ENCODE peak calls at places on chromosome 16, in ten cellular contexts. One of them, this sample, is unnamed.

GRCh38 chr16:79097090-79097489 is 503.4 kb downstream of the MAF start:
- DNase-seq in dorsolateral prefrontal cortex: no peak
- DNase-seq in PC-9: no peak
- DNase-seq in right cardiac atrium: no peak
- DNase-seq in effector memory CD4-positive, alpha-beta T cell: no peak
- DNase-seq in cardiac muscle cell: no peak
- DNase-seq in OCI-LY7: no peak
- DNase-seq in DND-41: no peak
- DNase-seq in epithelial cell of esophagus: no peak
- DNase-seq in adrenal gland: no peak
- DNase-seq in this sample: no peak

GRCh38 chr16:49826515-49826914 is 29.4 kb downstream of the ZNF423 start:
- DNase-seq in DND-41: no peak
- DNase-seq in epithelial cell of esophagus: no peak
- DNase-seq in cardiac muscle cell: no peak
- DNase-seq in OCI-LY7: no peak
- DNase-seq in right cardiac atrium: no peak
- DNase-seq in PC-9: no peak
- DNase-seq in effector memory CD4-positive, alpha-beta T cell: no peak
- DNase-seq in adrenal gland: no peak
- DNase-seq in dorsolateral prefrontal cortex: no peak
- DNase-seq in this sample: no peak

GRCh38 chr16:83727018-83727417 is 80.8 kb upstream of the HSBP1 start:
- DNase-seq in DND-41: no peak
- DNase-seq in PC-9: no peak
- DNase-seq in dorsolateral prefrontal cortex: no peak
- DNase-seq in adrenal gland: no peak
- DNase-seq in effector memory CD4-positive, alpha-beta T cell: no peak
- DNase-seq in OCI-LY7: no peak
- DNase-seq in right cardiac atrium: no peak
- DNase-seq in epithelial cell of esophagus: no peak
- DNase-seq in cardiac muscle cell: peak
- DNase-seq in this sample: no peak

GRCh38 chr16:12588510-12588909 is 215.2 kb downstream of the CPPED1 start:
- DNase-seq in cardiac muscle cell: no peak
- DNase-seq in epithelial cell of esophagus: no peak
- DNase-seq in PC-9: no peak
- DNase-seq in adrenal gland: no peak
- DNase-seq in effector memory CD4-positive, alpha-beta T cell: no peak
- DNase-seq in OCI-LY7: no peak
- DNase-seq in DND-41: no peak
- DNase-seq in right cardiac atrium: no peak
- DNase-seq in dorsolateral prefrontal cortex: no peak
- DNase-seq in this sample: no peak

GRCh38 chr16:19864566-19864965 is 20.1 kb downstream of the GPRC5B start:
- DNase-seq in dorsolateral prefrontal cortex: no peak
- DNase-seq in DND-41: no peak
- DNase-seq in effector memory CD4-positive, alpha-beta T cell: no peak
- DNase-seq in cardiac muscle cell: no peak
- DNase-seq in PC-9: no peak
- DNase-seq in OCI-LY7: no peak
- DNase-seq in right cardiac atrium: peak
- DNase-seq in adrenal gland: no peak
- DNase-seq in epithelial cell of esophagus: no peak
- DNase-seq in this sample: no peak

GRCh38 chr16:24540575-24541240 is 1.3 kb downstream of the RBBP6 start:
- DNase-seq in DND-41: peak
- DNase-seq in effector memory CD4-positive, alpha-beta T cell: no peak
- DNase-seq in PC-9: no peak
- DNase-seq in cardiac muscle cell: peak
- DNase-seq in epithelial cell of esophagus: peak
- DNase-seq in adrenal gland: no peak
- DNase-seq in right cardiac atrium: no peak
- DNase-seq in OCI-LY7: peak
- DNase-seq in dorsolateral prefrontal cortex: no peak
- DNase-seq in this sample: peak

GRCh38 chr16:17396762-17397498 is 73.8 kb downstream of the XYLT1 start:
- DNase-seq in dorsolateral prefrontal cortex: no peak
- DNase-seq in right cardiac atrium: peak
- DNase-seq in cardiac muscle cell: peak
- DNase-seq in PC-9: no peak
- DNase-seq in effector memory CD4-positive, alpha-beta T cell: peak
- DNase-seq in DND-41: no peak
- DNase-seq in OCI-LY7: no peak
- DNase-seq in adrenal gland: peak
- DNase-seq in epithelial cell of esophagus: no peak
- DNase-seq in this sample: no peak

GRCh38 chr16:27470567-27471431 is 68.8 kb downstream of the IL21R start:
- DNase-seq in cardiac muscle cell: peak
- DNase-seq in effector memory CD4-positive, alpha-beta T cell: no peak
- DNase-seq in epithelial cell of esophagus: no peak
- DNase-seq in adrenal gland: peak
- DNase-seq in DND-41: no peak
- DNase-seq in PC-9: no peak
- DNase-seq in OCI-LY7: no peak
- DNase-seq in right cardiac atrium: peak
- DNase-seq in dorsolateral prefrontal cortex: no peak
- DNase-seq in this sample: no peak

GRCh38 chr16:77881355-77882003 is 93.1 kb downstream of the VAT1L start:
- DNase-seq in OCI-LY7: no peak
- DNase-seq in cardiac muscle cell: no peak
- DNase-seq in right cardiac atrium: no peak
- DNase-seq in effector memory CD4-positive, alpha-beta T cell: no peak
- DNase-seq in adrenal gland: no peak
- DNase-seq in dorsolateral prefrontal cortex: no peak
- DNase-seq in epithelial cell of esophagus: no peak
- DNase-seq in PC-9: no peak
- DNase-seq in DND-41: no peak
- DNase-seq in this sample: no peak

GRCh38 chr16:51155199-51155607 is 4.1 kb upstream of the SALL1 start:
- DNase-seq in cardiac muscle cell: no peak
- DNase-seq in PC-9: no peak
- DNase-seq in dorsolateral prefrontal cortex: no peak
- DNase-seq in effector memory CD4-positive, alpha-beta T cell: no peak
- DNase-seq in OCI-LY7: no peak
- DNase-seq in epithelial cell of esophagus: no peak
- DNase-seq in DND-41: no peak
- DNase-seq in adrenal gland: no peak
- DNase-seq in right cardiac atrium: peak
- DNase-seq in this sample: no peak

GRCh38 chr16:82748026-82748425 is 121.3 kb downstream of the CDH13 start:
- DNase-seq in PC-9: no peak
- DNase-seq in adrenal gland: peak
- DNase-seq in cardiac muscle cell: peak
- DNase-seq in dorsolateral prefrontal cortex: no peak
- DNase-seq in right cardiac atrium: peak
- DNase-seq in OCI-LY7: no peak
- DNase-seq in effector memory CD4-positive, alpha-beta T cell: no peak
- DNase-seq in DND-41: no peak
- DNase-seq in epithelial cell of esophagus: no peak
- DNase-seq in this sample: no peak

GRCh38 chr16:8567355-8568230 is 22.7 kb downstream of the TMEM114 start:
- DNase-seq in dorsolateral prefrontal cortex: peak
- DNase-seq in right cardiac atrium: peak
- DNase-seq in OCI-LY7: peak
- DNase-seq in effector memory CD4-positive, alpha-beta T cell: peak
- DNase-seq in epithelial cell of esophagus: peak
- DNase-seq in PC-9: peak
- DNase-seq in cardiac muscle cell: peak
- DNase-seq in DND-41: peak
- DNase-seq in adrenal gland: peak
- DNase-seq in this sample: peak

GRCh38 chr16:19748389-19749110 is 30.5 kb downstream of the IQCK start:
- DNase-seq in epithelial cell of esophagus: peak
- DNase-seq in OCI-LY7: no peak
- DNase-seq in dorsolateral prefrontal cortex: no peak
- DNase-seq in adrenal gland: no peak
- DNase-seq in effector memory CD4-positive, alpha-beta T cell: no peak
- DNase-seq in cardiac muscle cell: no peak
- DNase-seq in DND-41: no peak
- DNase-seq in PC-9: peak
- DNase-seq in right cardiac atrium: no peak
- DNase-seq in this sample: no peak

GRCh38 chr16:58797137-58797801 is 63.2 kb upstream of the GOT2 start:
- DNase-seq in epithelial cell of esophagus: no peak
- DNase-seq in OCI-LY7: no peak
- DNase-seq in adrenal gland: no peak
- DNase-seq in dorsolateral prefrontal cortex: no peak
- DNase-seq in effector memory CD4-positive, alpha-beta T cell: no peak
- DNase-seq in right cardiac atrium: no peak
- DNase-seq in PC-9: no peak
- DNase-seq in DND-41: no peak
- DNase-seq in cardiac muscle cell: no peak
- DNase-seq in this sample: no peak

GRCh38 chr16:58792188-58792587 is 58.1 kb upstream of the GOT2 start:
- DNase-seq in effector memory CD4-positive, alpha-beta T cell: no peak
- DNase-seq in adrenal gland: no peak
- DNase-seq in DND-41: no peak
- DNase-seq in dorsolateral prefrontal cortex: no peak
- DNase-seq in OCI-LY7: no peak
- DNase-seq in right cardiac atrium: no peak
- DNase-seq in epithelial cell of esophagus: no peak
- DNase-seq in cardiac muscle cell: no peak
- DNase-seq in PC-9: no peak
- DNase-seq in this sample: no peak
- H3K4me3 ChIP-seq in effector memory CD4-positive, alpha-beta T cell: no peak
- H3K4me3 ChIP-seq in adrenal gland: no peak
- H3K4me3 ChIP-seq in DND-41: no peak
- H3K4me3 ChIP-seq in dorsolateral prefrontal cortex: no peak
- H3K4me3 ChIP-seq in OCI-LY7: no peak
- H3K4me3 ChIP-seq in right cardiac atrium: no peak
- H3K4me3 ChIP-seq in epithelial cell of esophagus: no peak
- H3K4me3 ChIP-seq in cardiac muscle cell: no peak
- H3K4me3 ChIP-seq in PC-9: no peak
- H3K4me3 ChIP-seq in this sample: no peak

GRCh38 chr16:3577302-3577752 is at the start of gene NLRC3:
- DNase-seq in OCI-LY7: peak
- DNase-seq in dorsolateral prefrontal cortex: no peak
- DNase-seq in adrenal gland: no peak
- DNase-seq in effector memory CD4-positive, alpha-beta T cell: peak
- DNase-seq in right cardiac atrium: no peak
- DNase-seq in PC-9: no peak
- DNase-seq in epithelial cell of esophagus: no peak
- DNase-seq in DND-41: peak
- DNase-seq in cardiac muscle cell: no peak
- DNase-seq in this sample: peak
- H3K4me3 ChIP-seq in OCI-LY7: peak
- H3K4me3 ChIP-seq in dorsolateral prefrontal cortex: no peak
- H3K4me3 ChIP-seq in adrenal gland: peak
- H3K4me3 ChIP-seq in effector memory CD4-positive, alpha-beta T cell: peak
- H3K4me3 ChIP-seq in right cardiac atrium: no peak
- H3K4me3 ChIP-seq in PC-9: no peak
- H3K4me3 ChIP-seq in epithelial cell of esophagus: no peak
- H3K4me3 ChIP-seq in DND-41: peak
- H3K4me3 ChIP-seq in cardiac muscle cell: no peak
- H3K4me3 ChIP-seq in this sample: peak

GRCh38 chr16:46739934-46740333 is 8.2 kb downstream of the MYLK3 start:
- DNase-seq in right cardiac atrium: no peak
- DNase-seq in OCI-LY7: no peak
- DNase-seq in DND-41: no peak
- DNase-seq in dorsolateral prefrontal cortex: no peak
- DNase-seq in effector memory CD4-positive, alpha-beta T cell: no peak
- DNase-seq in cardiac muscle cell: no peak
- DNase-seq in epithelial cell of esophagus: no peak
- DNase-seq in PC-9: no peak
- DNase-seq in adrenal gland: no peak
- DNase-seq in this sample: no peak

GRCh38 chr16:46732561-46732960 is 15.6 kb downstream of the MYLK3 start:
- DNase-seq in adrenal gland: no peak
- DNase-seq in right cardiac atrium: no peak
- DNase-seq in DND-41: no peak
- DNase-seq in OCI-LY7: no peak
- DNase-seq in PC-9: no peak
- DNase-seq in dorsolateral prefrontal cortex: no peak
- DNase-seq in cardiac muscle cell: no peak
- DNase-seq in effector memory CD4-positive, alpha-beta T cell: no peak
- DNase-seq in epithelial cell of esophagus: no peak
- DNase-seq in this sample: no peak

GRCh38 chr16:46733319-46733830 is 14.8 kb downstream of the MYLK3 start:
- DNase-seq in adrenal gland: no peak
- DNase-seq in epithelial cell of esophagus: no peak
- DNase-seq in dorsolateral prefrontal cortex: no peak
- DNase-seq in OCI-LY7: no peak
- DNase-seq in DND-41: no peak
- DNase-seq in right cardiac atrium: no peak
- DNase-seq in cardiac muscle cell: no peak
- DNase-seq in effector memory CD4-positive, alpha-beta T cell: no peak
- DNase-seq in PC-9: no peak
- DNase-seq in this sample: no peak

GRCh38 chr16:46736695-46737094 is 11.4 kb downstream of the MYLK3 start:
- DNase-seq in adrenal gland: no peak
- DNase-seq in effector memory CD4-positive, alpha-beta T cell: no peak
- DNase-seq in PC-9: no peak
- DNase-seq in DND-41: no peak
- DNase-seq in right cardiac atrium: no peak
- DNase-seq in OCI-LY7: no peak
- DNase-seq in dorsolateral prefrontal cortex: no peak
- DNase-seq in epithelial cell of esophagus: peak
- DNase-seq in cardiac muscle cell: peak
- DNase-seq in this sample: no peak

DNA sequence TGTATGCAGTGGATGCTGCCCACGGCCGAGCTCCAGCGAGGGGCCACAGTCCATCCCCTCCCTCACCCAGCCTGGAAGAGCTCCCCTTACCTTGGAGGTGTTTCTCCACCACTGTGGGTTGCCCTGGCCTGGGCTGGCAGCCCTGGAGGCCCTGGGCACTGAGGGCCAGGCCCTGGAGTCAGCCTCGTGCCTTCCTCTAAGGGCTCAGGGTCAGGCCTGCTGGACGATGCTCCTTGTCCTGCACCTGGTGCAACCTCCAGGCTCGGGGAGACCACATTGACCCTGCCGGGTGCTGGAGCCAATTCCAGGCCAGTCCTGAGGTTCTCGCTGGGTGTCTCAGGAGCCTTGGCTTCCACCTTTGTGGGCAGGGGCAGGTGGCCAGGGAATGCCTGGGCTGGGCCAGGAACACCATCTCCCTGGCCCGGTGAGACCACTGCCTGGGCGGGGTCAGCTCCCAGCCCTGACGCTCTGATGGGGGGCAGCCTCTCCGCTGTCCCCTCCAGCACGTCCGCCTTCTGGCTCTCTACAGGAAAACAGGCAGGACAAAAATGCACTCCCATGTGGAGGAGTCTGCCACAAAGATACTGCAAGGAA is 10.4 kb downstream of the MYLK3 start:
- DNase-seq in right cardiac atrium: peak
- DNase-seq in OCI-LY7: no peak
- DNase-seq in adrenal gland: no peak
- DNase-seq in DND-41: no peak
- DNase-seq in effector memory CD4-positive, alpha-beta T cell: no peak
- DNase-seq in epithelial cell of esophagus: no peak
- DNase-seq in cardiac muscle cell: no peak
- DNase-seq in dorsolateral prefrontal cortex: no peak
- DNase-seq in PC-9: no peak
- DNase-seq in this sample: no peak
- H3K4me3 ChIP-seq in right cardiac atrium: no peak
- H3K4me3 ChIP-seq in OCI-LY7: no peak
- H3K4me3 ChIP-seq in adrenal gland: no peak
- H3K4me3 ChIP-seq in DND-41: no peak
- H3K4me3 ChIP-seq in effector memory CD4-positive, alpha-beta T cell: no peak
- H3K4me3 ChIP-seq in epithelial cell of esophagus: no peak
- H3K4me3 ChIP-seq in cardiac muscle cell: no peak
- H3K4me3 ChIP-seq in dorsolateral prefrontal cortex: no peak
- H3K4me3 ChIP-seq in PC-9: no peak
- H3K4me3 ChIP-seq in this sample: no peak

GRCh38 chr16:30533146-30533522 is 1.5 kb downstream of the ZNF747 start:
- DNase-seq in DND-41: no peak
- DNase-seq in right cardiac atrium: no peak
- DNase-seq in cardiac muscle cell: no peak
- DNase-seq in OCI-LY7: no peak
- DNase-seq in adrenal gland: no peak
- DNase-seq in dorsolateral prefrontal cortex: no peak
- DNase-seq in effector memory CD4-positive, alpha-beta T cell: no peak
- DNase-seq in epithelial cell of esophagus: no peak
- DNase-seq in PC-9: no peak
- DNase-seq in this sample: no peak
- H3K4me3 ChIP-seq in DND-41: peak
- H3K4me3 ChIP-seq in right cardiac atrium: no peak
- H3K4me3 ChIP-seq in cardiac muscle cell: peak
- H3K4me3 ChIP-seq in OCI-LY7: peak
- H3K4me3 ChIP-seq in adrenal gland: no peak
- H3K4me3 ChIP-seq in dorsolateral prefrontal cortex: no peak
- H3K4me3 ChIP-seq in effector memory CD4-positive, alpha-beta T cell: no peak
- H3K4me3 ChIP-seq in epithelial cell of esophagus: peak
- H3K4me3 ChIP-seq in PC-9: peak
- H3K4me3 ChIP-seq in this sample: no peak

This sample was measured in CD4-positive, CD25-positive, alpha-beta regulatory T cell.